ENCODE peak calls at places on chromosomes 2 and 18, in four cellular contexts. One of them, this sample, is unnamed.

GRCh38 chr2:157404363-157404762 is 39.5 kb downstream of the CYTIP start:
- DNase-seq in GM12878: peak
- DNase-seq in K562: no peak
- DNase-seq in HepG2: no peak
- DNase-seq in this sample: no peak

GRCh38 chr2:205684871-205685313 is 2.6 kb downstream of the NRP2 start:
- DNase-seq in GM12878: no peak
- DNase-seq in HepG2: no peak
- DNase-seq in K562: no peak
- DNase-seq in this sample: no peak

GRCh38 chr18:50624981-50625380 is 65.1 kb downstream of the MAPK4 start:
- DNase-seq in K562: no peak
- DNase-seq in GM12878: no peak
- DNase-seq in HepG2: no peak
- DNase-seq in this sample: no peak

GRCh38 chr2:216583157-216583556 is 50.1 kb upstream of the IGFBP2 start:
- DNase-seq in HepG2: no peak
- DNase-seq in GM12878: no peak
- DNase-seq in K562: no peak
- DNase-seq in this sample: no peak

GRCh38 chr2:163604941-163605555 is 130.8 kb downstream of the FIGN start:
- DNase-seq in GM12878: no peak
- DNase-seq in HepG2: no peak
- DNase-seq in K562: no peak
- DNase-seq in this sample: no peak

GRCh38 chr2:48249631-48250473 is 280.1 kb upstream of the STON1 start:
- DNase-seq in GM12878: no peak
- DNase-seq in K562: no peak
- DNase-seq in HepG2: peak
- DNase-seq in this sample: no peak

GRCh38 chr2:64426191-64426952 is 27.6 kb upstream of the LGALSL start:
- DNase-seq in HepG2: no peak
- DNase-seq in K562: no peak
- DNase-seq in GM12878: no peak
- DNase-seq in this sample: no peak

GRCh38 chr2:106159867-106160785 is 34.0 kb downstream of the UXS1 start:
- DNase-seq in HepG2: no peak
- DNase-seq in GM12878: no peak
- DNase-seq in K562: no peak
- DNase-seq in this sample: no peak

GRCh38 chr2:241947004-241947350 is 77.4 kb downstream of the RTP5 start:
- DNase-seq in HepG2: no peak
- DNase-seq in GM12878: no peak
- DNase-seq in K562: no peak
- DNase-seq in this sample: no peak

GRCh38 chr2:73937103-73937885 is 10.6 kb downstream of the DGUOK start:
- DNase-seq in K562: no peak
- DNase-seq in GM12878: no peak
- DNase-seq in HepG2: no peak
- DNase-seq in this sample: no peak

GRCh38 chr2:100178085-100178788 is 35.8 kb upstream of the AFF3 start:
- DNase-seq in HepG2: peak
- DNase-seq in GM12878: peak
- DNase-seq in K562: peak
- DNase-seq in this sample: peak

GRCh38 chr2:65300134-65300771 is 72.6 kb downstream of the ACTR2 start:
- DNase-seq in HepG2: no peak
- DNase-seq in GM12878: no peak
- DNase-seq in K562: no peak
- DNase-seq in this sample: no peak

GRCh38 chr2:13114391-13114790 is 397.7 kb downstream of the TRIB2 start:
- DNase-seq in HepG2: no peak
- DNase-seq in K562: no peak
- DNase-seq in GM12878: no peak
- DNase-seq in this sample: no peak

GRCh38 chr2:191009541-191010374 is 4.2 kb downstream of the STAT1 start:
- DNase-seq in HepG2: no peak
- DNase-seq in K562: no peak
- DNase-seq in GM12878: no peak
- DNase-seq in this sample: no peak

GRCh38 chr18:37662546-37663339 is 97.1 kb upstream of the CELF4 start:
- DNase-seq in K562: no peak
- DNase-seq in GM12878: no peak
- DNase-seq in HepG2: no peak
- DNase-seq in this sample: no peak

GRCh38 chr2:158932246-158932645 is 36.2 kb upstream of the TANC1 start:
- DNase-seq in GM12878: no peak
- DNase-seq in HepG2: no peak
- DNase-seq in K562: no peak
- DNase-seq in this sample: no peak

GRCh38 chr2:26471278-26471677 is 6.6 kb downstream of the OTOF start:
- DNase-seq in HepG2: no peak
- DNase-seq in GM12878: no peak
- DNase-seq in K562: no peak
- DNase-seq in this sample: no peak

GRCh38 chr2:66113116-66113515 is 321.8 kb upstream of the MEIS1 start:
- DNase-seq in HepG2: no peak
- DNase-seq in K562: no peak
- DNase-seq in GM12878: no peak
- DNase-seq in this sample: no peak

GRCh38 chr2:10038716-10039115 is 4.6 kb upstream of the KLF11 start:
- DNase-seq in HepG2: no peak
- DNase-seq in K562: no peak
- DNase-seq in GM12878: no peak
- DNase-seq in this sample: no peak

GRCh38 chr2:3216841-3217495 is 160.7 kb downstream of the EIPR1 start:
- DNase-seq in GM12878: no peak
- DNase-seq in HepG2: no peak
- DNase-seq in K562: no peak
- DNase-seq in this sample: no peak

GRCh38 chr2:212528106-212528856 is 10.3 kb downstream of the ERBB4 start:
- DNase-seq in HepG2: no peak
- DNase-seq in K562: no peak
- DNase-seq in GM12878: no peak
- DNase-seq in this sample: no peak

GRCh38 chr2:100188326-100188725 is 45.9 kb upstream of the AFF3 start:
- DNase-seq in K562: no peak
- DNase-seq in GM12878: no peak
- DNase-seq in HepG2: no peak
- DNase-seq in this sample: no peak

GRCh38 chr2:129443235-129443884 is 536.1 kb upstream of the RAB6C start:
- DNase-seq in K562: no peak
- DNase-seq in HepG2: no peak
- DNase-seq in GM12878: no peak
- DNase-seq in this sample: no peak

GRCh38 chr18:76396792-76397191 is 98.2 kb downstream of the ZNF516 start:
- DNase-seq in HepG2: no peak
- DNase-seq in K562: no peak
- DNase-seq in GM12878: no peak
- DNase-seq in this sample: no peak

GRCh38 chr2:11213090-11213638 is 57.9 kb downstream of the SLC66A3 start:
- DNase-seq in K562: no peak
- DNase-seq in GM12878: no peak
- DNase-seq in HepG2: no peak
- DNase-seq in this sample: no peak

GRCh38 chr2:219410390-219410789 is 7.8 kb upstream of the DES start:
- DNase-seq in GM12878: no peak
- DNase-seq in K562: no peak
- DNase-seq in HepG2: no peak
- DNase-seq in this sample: no peak

GRCh38 chr18:12628706-12629702 is 28.9 kb downstream of the SPIRE1 start:
- DNase-seq in GM12878: no peak
- DNase-seq in K562: no peak
- DNase-seq in HepG2: no peak
- DNase-seq in this sample: no peak

GRCh38 chr2:169507698-169508097 is 1.8 kb upstream of the KLHL41 start:
- DNase-seq in HepG2: peak
- DNase-seq in K562: no peak
- DNase-seq in GM12878: no peak
- DNase-seq in this sample: no peak

GRCh38 chr18:58581265-58581664 is 47.6 kb downstream of the ALPK2 start:
- DNase-seq in K562: no peak
- DNase-seq in GM12878: no peak
- DNase-seq in HepG2: no peak
- DNase-seq in this sample: no peak

GRCh38 chr18:46095532-46095931 is 2.6 kb downstream of the ATP5F1A start:
- DNase-seq in GM12878: no peak
- DNase-seq in K562: no peak
- DNase-seq in HepG2: no peak
- DNase-seq in this sample: no peak

GRCh38 chr2:197435598-197436435 is 989 bp upstream of the SF3B1 start:
- DNase-seq in K562: no peak
- DNase-seq in HepG2: peak
- DNase-seq in GM12878: no peak
- DNase-seq in this sample: no peak

GRCh38 chr18:25234740-25235345 is 117.1 kb downstream of the ZNF521 start:
- DNase-seq in K562: no peak
- DNase-seq in HepG2: peak
- DNase-seq in GM12878: no peak
- DNase-seq in this sample: no peak

GRCh38 chr2:118077636-118078247 is 10.5 kb upstream of the INSIG2 start:
- DNase-seq in HepG2: peak
- DNase-seq in K562: no peak
- DNase-seq in GM12878: no peak
- DNase-seq in this sample: no peak

GRCh38 chr2:217974389-217975005 is 28.3 kb downstream of the TNS1 start:
- DNase-seq in HepG2: no peak
- DNase-seq in K562: no peak
- DNase-seq in GM12878: no peak
- DNase-seq in this sample: no peak

GRCh38 chr2:217972037-217972436 is 30.8 kb downstream of the TNS1 start:
- DNase-seq in GM12878: no peak
- DNase-seq in HepG2: no peak
- DNase-seq in K562: no peak
- DNase-seq in this sample: no peak

GRCh38 chr2:217972490-217972889 is 30.3 kb downstream of the TNS1 start:
- DNase-seq in GM12878: no peak
- DNase-seq in HepG2: no peak
- DNase-seq in K562: no peak
- DNase-seq in this sample: no peak

GRCh38 chr2:217971166-217971565 is 31.6 kb downstream of the TNS1 start:
- DNase-seq in GM12878: no peak
- DNase-seq in K562: no peak
- DNase-seq in HepG2: no peak
- DNase-seq in this sample: no peak

GRCh38 chr2:217973008-217973787 is 29.6 kb downstream of the TNS1 start:
- DNase-seq in K562: no peak
- DNase-seq in GM12878: no peak
- DNase-seq in HepG2: no peak
- DNase-seq in this sample: no peak
- TF ChIP-seq FOXK2 in K562: no peak
- TF ChIP-seq FOXK2 in GM12878: no peak
- TF ChIP-seq FOXK2 in HepG2: no peak
- TF ChIP-seq FOXK2 in this sample: no peak

DNA sequence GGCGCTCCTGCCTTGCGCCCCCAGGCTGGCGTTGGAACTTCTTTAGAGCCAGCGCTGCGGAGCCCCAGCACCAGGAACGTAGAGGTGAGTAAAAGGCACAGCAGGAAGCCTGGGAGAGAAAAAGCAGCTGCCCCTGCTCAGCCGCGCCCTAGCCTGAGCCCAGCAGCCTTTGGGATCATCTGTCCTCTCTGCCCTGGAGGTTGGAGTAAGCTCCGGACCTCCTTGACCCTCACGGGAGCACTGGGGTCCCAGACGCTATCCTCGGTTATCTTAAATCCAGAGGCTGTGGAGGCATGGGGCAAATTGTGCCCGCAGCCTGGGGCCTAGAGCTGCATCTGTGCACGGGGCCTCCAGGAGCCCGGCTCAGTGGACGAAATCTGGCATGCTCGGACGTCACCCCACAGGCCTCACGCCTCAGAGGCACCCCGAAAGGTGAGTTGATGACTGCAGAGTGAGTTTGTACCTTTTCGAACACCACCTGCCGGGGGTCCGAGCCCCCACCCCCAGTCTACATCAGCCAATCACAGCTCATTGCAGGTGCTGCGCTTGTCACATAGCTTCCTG is 1.6 kb upstream of the SLC66A2 start:
- DNase-seq in K562: no peak
- DNase-seq in HepG2: no peak
- DNase-seq in GM12878: no peak
- DNase-seq in this sample: no peak
- TF ChIP-seq BHLHE40 in K562: no peak
- TF ChIP-seq BHLHE40 in HepG2: no peak
- TF ChIP-seq BHLHE40 in GM12878: no peak
- TF ChIP-seq BHLHE40 in this sample: no peak

DNA sequence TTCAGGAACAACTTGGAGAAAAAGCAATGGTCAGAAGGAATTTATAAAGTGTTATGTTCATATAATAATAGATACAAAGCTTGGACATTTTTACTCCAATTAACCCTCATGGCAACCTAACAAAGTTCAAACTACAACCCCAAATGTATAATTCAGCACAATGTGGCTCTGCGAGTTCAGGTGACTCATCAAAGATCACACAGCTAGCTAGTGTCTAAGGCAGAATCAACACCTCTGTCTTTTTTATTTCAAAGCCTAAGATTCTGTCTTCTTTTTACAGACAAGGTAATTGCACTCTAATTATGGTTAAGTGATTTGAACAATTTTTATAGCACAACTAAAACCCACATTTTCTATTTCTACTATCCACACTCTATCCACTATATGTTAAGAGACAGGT is 90.5 kb downstream of the CHST9 start:
- DNase-seq in HepG2: peak
- DNase-seq in GM12878: no peak
- DNase-seq in K562: no peak
- DNase-seq in this sample: no peak
- TF ChIP-seq FOXM1 in HepG2: no peak
- TF ChIP-seq FOXM1 in GM12878: no peak
- TF ChIP-seq FOXM1 in K562: no peak
- TF ChIP-seq FOXM1 in this sample: no peak

GRCh38 chr2:75610671-75611070 is 35.9 kb upstream of the MRPL19 start:
- DNase-seq in K562: no peak
- DNase-seq in HepG2: no peak
- DNase-seq in GM12878: no peak
- DNase-seq in this sample: no peak

GRCh38 chr2:75614062-75614710 is 32.4 kb upstream of the MRPL19 start:
- DNase-seq in HepG2: no peak
- DNase-seq in GM12878: no peak
- DNase-seq in K562: no peak
- DNase-seq in this sample: no peak

GRCh38 chr2:75609937-75610508 is 36.6 kb upstream of the MRPL19 start:
- DNase-seq in HepG2: no peak
- DNase-seq in GM12878: no peak
- DNase-seq in K562: no peak
- DNase-seq in this sample: no peak

GRCh38 chr2:75612108-75612861 is 34.3 kb upstream of the MRPL19 start:
- DNase-seq in K562: no peak
- DNase-seq in GM12878: no peak
- DNase-seq in HepG2: no peak
- DNase-seq in this sample: no peak

DNA sequence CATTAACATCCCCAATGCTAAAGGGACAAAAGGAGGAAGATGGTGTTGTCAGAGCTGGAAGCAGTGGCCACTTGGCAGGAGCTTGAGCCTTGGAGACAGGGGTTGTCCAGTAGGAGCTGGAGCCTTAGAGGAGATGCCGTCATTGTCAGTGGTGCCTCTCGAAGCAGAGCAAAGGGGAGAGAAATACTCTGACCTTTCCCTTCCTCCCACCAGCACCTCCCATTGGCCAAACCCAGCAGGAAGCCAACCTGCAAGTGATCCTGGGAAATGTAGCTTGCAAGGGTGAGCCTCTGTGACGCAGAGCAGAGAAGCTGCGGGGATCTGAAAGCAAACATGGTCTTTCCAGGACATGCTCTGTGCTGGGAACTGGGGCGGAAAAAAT is 33.7 kb upstream of the MRPL19 start:
- DNase-seq in K562: no peak
- DNase-seq in HepG2: no peak
- DNase-seq in GM12878: no peak
- DNase-seq in this sample: no peak
- TF ChIP-seq FOXK2 in K562: no peak
- TF ChIP-seq FOXK2 in HepG2: no peak
- TF ChIP-seq FOXK2 in GM12878: no peak
- TF ChIP-seq FOXK2 in this sample: no peak